ENCODE peak calls at places on chromosomes 7 and 10, in seven cellular contexts. E is fibroblast of lung, L is mammary epithelial cell, F is hepatocyte, T is astrocyte, K is MM.1S, N is PC-9. R is an unnamed sample. For H3K4me1 and H4K20me1, the result is how much of the 10 kb centered on the place peaks cover.

GRCh38 chr10:5943536-5943935 is 33.8 kb downstream of the IL15RA start:
- DNase-seq in E (peak), F (no peak), T (peak), K (no peak), L (no peak), N (no peak), R (peak)

GRCh38 chr7:69982197-69982596 is 383.9 kb downstream of the AUTS2 start:
- DNase-seq in E (no peak), K (no peak), F (no peak), L (no peak), N (no peak), T (peak), R (peak)

GRCh38 chr7:57343901-57344622 is 105.9 kb upstream of the ZNF716 start:
- DNase-seq in L (no peak), N (no peak), F (no peak), T (no peak), E (no peak), K (no peak), R (no peak)

GRCh38 chr10:48209246-48209645 is 65.2 kb downstream of the FRMPD2 start:
- DNase-seq in E (peak), F (no peak), T (peak), N (no peak), K (no peak), L (no peak), R (no peak)

GRCh38 chr7:83547526-83547925 is 101.4 kb downstream of the SEMA3E start:
- DNase-seq in L (peak), E (peak), F (peak), K (peak), T (peak), N (peak), R (peak)

GRCh38 chr10:33114451-33114944 is 156.5 kb upstream of the ITGB1 start:
- DNase-seq in T (peak), F (no peak), N (peak), L (peak), E (peak), K (no peak), R (peak)

GRCh38 chr7:156752371-156753297 is 112.1 kb downstream of the RNF32 start:
- DNase-seq in L (no peak), N (no peak), T (peak), K (no peak), E (peak), F (no peak), R (no peak)

GRCh38 chr10:90885176-90885575 is 13.4 kb downstream of the RPP30 start:
- DNase-seq in K (no peak), E (peak), F (no peak), L (peak), N (no peak), T (peak), R (peak)

GRCh38 chr7:36075561-36075960 is 77.5 kb upstream of the EEPD1 start:
- DNase-seq in N (no peak), E (no peak), K (no peak), L (no peak), T (no peak), F (no peak), R (no peak)

GRCh38 chr7:18515067-18515466 is 19.5 kb downstream of the HDAC9 start:
- DNase-seq in N (peak), K (no peak), F (no peak), L (no peak), T (peak), E (peak), R (peak)

GRCh38 chr10:21260793-21261149 is 264.7 kb downstream of the SKIDA1 start:
- DNase-seq in F (no peak), E (no peak), T (no peak), K (no peak), L (no peak), N (no peak), R (peak)

GRCh38 chr10:62459072-62459471 is 84.9 kb downstream of the ZNF365 start:
- DNase-seq in T (peak), N (no peak), E (peak), K (no peak), L (no peak), F (peak), R (peak)

GRCh38 chr7:10618934-10619333 is 354.7 kb upstream of the PHF14 start:
- DNase-seq in E (no peak), L (no peak), K (no peak), F (no peak), T (no peak), N (no peak), R (no peak)

GRCh38 chr10:27744478-27745379 is 890 bp downstream of the MKX start:
- DNase-seq in L (peak), N (no peak), T (peak), K (peak), F (peak), E (peak), R (peak)

GRCh38 chr7:87144173-87144657 is 8.0 kb upstream of the DMTF1 start:
- DNase-seq in F (no peak), K (peak), L (no peak), N (no peak), E (no peak), T (no peak), R (no peak)

GRCh38 chr7:55060690-55061414 is 42.0 kb downstream of the EGFR start:
- DNase-seq in F (no peak), E (peak), K (no peak), N (no peak), L (no peak), T (peak), R (peak)

GRCh38 chr7:5596046-5596895 is 172.6 kb upstream of the TNRC18 start:
- DNase-seq in E (peak), K (no peak), L (peak), N (peak), T (peak), F (peak), R (peak)

GRCh38 chr10:2985729-2986232 is 81.6 kb upstream of the PFKP start:
- DNase-seq in L (peak), T (peak), F (peak), E (peak), N (peak), K (no peak), R (peak)

GRCh38 chr7:45921699-45922519 is 837 bp upstream of the IGFBP3 start:
- DNase-seq in F (peak), L (peak), T (peak), E (peak), K (peak), N (no peak), R (peak)

GRCh38 chr7:94410471-94411466 is 16.1 kb downstream of the COL1A2 start:
- DNase-seq in T (no peak), N (no peak), K (no peak), F (no peak), L (no peak), E (no peak), R (peak)

GRCh38 chr7:98619450-98620321 is 2.6 kb downstream of the NPTX2 start:
- DNase-seq in E (no peak), F (peak), L (peak), T (peak), K (no peak), N (no peak), R (peak)

GRCh38 chr10:58856508-58857240 is 319.8 kb upstream of the PHYHIPL start:
- DNase-seq in N (peak), K (no peak), E (peak), T (peak), F (peak), L (peak), R (peak)

GRCh38 chr7:3636131-3636860 is 335.2 kb downstream of the SDK1 start:
- DNase-seq in E (no peak), F (no peak), L (no peak), N (no peak), K (no peak), T (no peak), R (no peak)

GRCh38 chr7:19397917-19398316 is 252.7 kb upstream of the FERD3L start:
- DNase-seq in T (peak), K (peak), E (peak), F (no peak), N (no peak), L (peak), R (no peak)

GRCh38 chr10:126373982-126374381 is 14.3 kb downstream of the ADAM12 start:
- DNase-seq in E (peak), L (no peak), N (no peak), F (no peak), T (no peak), K (no peak), R (peak)

GRCh38 chr10:71073451-71074175 is 138.8 kb upstream of the UNC5B start:
- DNase-seq in T (no peak), L (no peak), K (no peak), E (no peak), N (no peak), F (no peak), R (no peak)

GRCh38 chr10:65751218-65751617 is 1174.6 kb upstream of the LRRTM3 start:
- DNase-seq in F (peak), L (peak), E (no peak), K (no peak), T (no peak), N (peak), R (no peak)

GRCh38 chr7:157538735-157539134 is 201.9 kb downstream of the DNAJB6 start:
- DNase-seq in N (no peak), K (no peak), F (no peak), L (no peak), T (no peak), E (no peak), R (no peak)

GRCh38 chr7:16978358-16979244 is 96.8 kb upstream of the AGR3 start:
- DNase-seq in T (peak), F (no peak), E (peak), N (peak), K (no peak), L (peak), R (peak)

GRCh38 chr10:4656576-4657194 is 169.3 kb upstream of the AKR1E2 start:
- DNase-seq in F (peak), L (peak), T (peak), K (peak), N (peak), E (peak), R (peak)

GRCh38 chr10:3876563-3876962 is 91.6 kb upstream of the KLF6 start:
- DNase-seq in K (no peak), L (no peak), F (no peak), N (no peak), E (no peak), T (no peak), R (peak)

GRCh38 chr10:127150136-127150535 is 46.3 kb downstream of the INSYN2A start:
- DNase-seq in N (peak), T (peak), L (peak), F (no peak), E (peak), K (no peak), R (peak)

GRCh38 chr7:27277628-27278027 is 35.0 kb downstream of the EVX1 start:
- DNase-seq in K (no peak), E (no peak), F (peak), T (no peak), N (peak), L (peak), R (peak)

GRCh38 chr7:41003031-41003925 is 699.6 kb downstream of the INHBA start:
- DNase-seq in N (peak), L (peak), F (peak), T (no peak), K (peak), E (peak), R (peak)

GRCh38 chr7:92836489-92837213 is at the start of gene CDK6:
- DNase-seq in T (peak), F (peak), K (peak), E (peak), L (peak), N (peak), R (peak)

GRCh38 chr7:92833766-92834605 is 2.4 kb downstream of the CDK6 start:
- DNase-seq in E (peak), F (peak), K (peak), N (peak), L (peak), T (peak), R (peak)

GRCh38 chr7:92834661-92835139 is 1.7 kb downstream of the CDK6 start:
- DNase-seq in K (peak), E (no peak), N (no peak), T (no peak), L (peak), F (peak), R (peak)

GRCh38 chr7:92835851-92836488 is 403 bp downstream of the CDK6 start:
- DNase-seq in F (peak), K (peak), N (no peak), T (peak), E (peak), L (no peak), R (peak)

GRCh38 chr7:92835140-92835850 is 1.1 kb downstream of the CDK6 start:
- DNase-seq in L (peak), N (peak), T (peak), K (peak), F (peak), E (peak), R (peak)
- TF ChIP-seq EZH2 in L (no peak), N (no peak), T (no peak), K (no peak), F (no peak), E (no peak), R (no peak)

DNA sequence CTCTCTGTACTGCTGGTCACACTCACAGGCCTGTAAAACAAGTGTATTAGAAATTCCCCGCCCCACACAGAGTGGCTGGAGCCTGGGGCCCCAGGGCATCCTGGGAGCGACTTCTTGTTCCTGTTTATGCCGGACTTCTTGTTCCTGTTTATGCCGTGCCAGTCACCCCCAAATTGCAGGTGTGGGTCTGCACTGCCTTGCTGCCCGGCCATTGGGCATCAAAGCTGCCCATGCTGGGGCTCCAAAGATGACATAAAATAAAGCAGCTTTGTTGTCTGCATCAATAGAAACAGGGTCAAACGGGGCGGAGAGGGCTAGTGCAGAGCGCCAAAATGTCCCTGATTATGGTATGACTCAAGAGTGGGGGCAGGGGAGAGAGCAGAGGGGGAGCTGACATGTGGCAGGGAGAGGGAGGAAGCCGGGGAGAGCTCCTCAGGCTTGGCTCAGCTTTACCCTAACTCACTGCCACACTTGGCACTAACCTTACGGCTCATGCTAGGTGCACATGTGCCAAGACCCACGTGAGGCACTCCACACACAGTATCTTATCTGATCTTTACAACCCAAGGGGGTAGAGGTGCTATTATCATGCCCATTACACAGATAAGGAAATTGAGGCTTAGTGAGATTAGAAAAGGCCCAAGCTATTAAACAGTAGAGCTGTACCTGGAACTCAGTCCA is 98.4 kb downstream of the PIP4K2A start:
- DNase-seq in K (peak), E (peak), T (peak), L (no peak), N (no peak), F (peak), R (no peak)
- H3K4me1 ChIP-seq in K (under half), E (under half), T (under half), L (under half), N (under half), F (under half), R (under half)

DNA sequence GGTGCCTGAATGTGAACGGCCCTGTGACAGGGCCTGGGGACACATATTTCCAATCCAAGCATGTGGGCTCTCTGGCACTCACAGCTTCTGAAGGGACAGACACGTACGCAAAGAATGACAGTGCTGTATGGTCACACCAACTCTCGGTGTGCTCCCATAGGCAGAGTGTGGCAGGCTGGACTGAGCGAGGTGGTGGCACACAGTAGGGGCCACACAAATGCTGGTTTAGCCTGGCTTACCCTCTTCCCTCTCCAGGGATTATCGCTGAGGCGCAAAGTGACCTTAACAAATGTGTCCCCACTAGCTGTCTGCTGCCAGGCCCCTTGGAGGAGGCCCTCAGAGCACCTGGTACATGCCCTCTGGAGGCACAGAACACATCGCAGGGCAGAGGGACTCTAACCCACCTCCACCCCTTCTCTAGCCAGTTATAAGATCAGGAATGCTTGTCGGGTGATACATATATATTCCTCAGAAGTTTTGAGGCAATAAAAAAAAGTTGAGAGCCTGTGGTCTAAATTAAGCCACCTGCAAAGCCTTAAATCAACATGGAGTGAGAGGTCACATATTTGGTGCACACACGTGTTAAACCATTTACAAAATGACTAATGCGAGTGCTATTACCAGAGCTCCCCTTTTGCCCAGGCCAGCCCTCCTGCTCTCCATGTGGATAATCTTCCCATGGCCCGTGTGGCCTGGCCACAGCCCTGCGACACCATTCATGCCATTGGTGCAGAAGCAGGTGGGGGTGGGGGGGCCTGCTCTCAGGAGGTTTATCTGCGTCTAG is 262.8 kb upstream of the GRB10 start:
- DNase-seq in F (peak), K (no peak), N (peak), T (peak), L (peak), E (peak), R (peak)
- H4K20me1 ChIP-seq in F (under half), K (under half), N (under half), T (under half), L (under half), E (under half), R (under half)

DNA sequence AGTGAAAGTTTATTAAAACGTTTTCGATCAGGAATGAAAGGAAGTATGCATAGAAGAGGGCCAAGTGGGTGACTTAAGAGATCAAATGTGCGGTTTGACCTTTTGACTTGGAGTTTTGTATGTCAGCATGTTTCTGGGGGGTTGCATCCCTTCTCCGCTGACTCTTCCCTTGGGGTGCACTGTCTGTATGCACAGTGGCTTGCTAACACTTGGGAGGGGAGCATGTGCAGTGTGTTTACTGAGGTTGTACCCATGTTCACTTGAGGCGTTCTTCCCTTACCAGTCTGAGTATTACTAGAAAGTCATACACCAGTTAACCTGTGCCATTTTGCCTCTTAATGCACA is 236.9 kb upstream of the PPP1R3A start:
- DNase-seq in E (no peak), T (no peak), N (no peak), F (no peak), L (no peak), K (no peak), R (no peak)
- TF ChIP-seq EZH2 in E (no peak), T (no peak), N (no peak), F (no peak), L (no peak), K (no peak), R (no peak)

GRCh38 chr10:89279449-89279869 is 22.4 kb upstream of the IFIT2 start:
- DNase-seq in N (peak), E (peak), L (peak), T (peak), F (no peak), K (no peak), R (no peak)

GRCh38 chr10:89280501-89280900 is 21.3 kb upstream of the IFIT2 start:
- DNase-seq in E (no peak), T (no peak), F (no peak), L (no peak), N (no peak), K (no peak), R (no peak)

GRCh38 chr10:89283174-89283987 is 18.5 kb upstream of the IFIT2 start:
- DNase-seq in E (peak), T (peak), K (no peak), L (no peak), N (no peak), F (no peak), R (peak)

GRCh38 chr10:89283988-89284475 is 17.8 kb upstream of the IFIT2 start:
- DNase-seq in E (peak), F (peak), L (peak), K (no peak), T (peak), N (no peak), R (peak)

GRCh38 chr10:89281606-89282395 is 20.0 kb upstream of the IFIT2 start:
- DNase-seq in T (no peak), L (no peak), F (no peak), K (no peak), N (no peak), E (peak), R (no peak)
- H3K4me1 ChIP-seq in T (under half), L (under half), F (under half), K (under half), N (half or more), E (under half), R (half or more)

GRCh38 chr7:1224093-1224702 is 8.5 kb upstream of the UNCX start:
- DNase-seq in F (no peak), E (no peak), K (no peak), T (no peak), L (no peak), N (no peak), R (peak)
- H4K20me1 ChIP-seq in F (under half), E (under half), K (under half), T (under half), L (under half), N (under half), R (under half)

GRCh38 chr10:97195654-97196212 is 10.0 kb upstream of the SLIT1 start:
- DNase-seq in N (no peak), F (no peak), L (no peak), E (no peak), K (no peak), T (no peak), R (no peak)
- TF ChIP-seq EZH2 in N (no peak), F (no peak), L (no peak), E (no peak), K (no peak), T (no peak), R (no peak)

GRCh38 chr7:130996841-130997231 is 262.8 kb upstream of the KLF14 start:
- DNase-seq in K (no peak), L (peak), E (no peak), T (peak), N (peak), F (peak), R (peak)
- H3K4me1 ChIP-seq in K (under half), L (half or more), E (under half), T (under half), N (half or more), F (under half), R (under half)

R was measured in GM23248.